ENCODE peak calls at places on chromosomes 13 and 19, in five cellular contexts. One of them, this sample, is unnamed.

GRCh38 chr13:97567510-97568243 is 133.7 kb downstream of the RAP2A start:
- DNase-seq in PC-9: peak; percentile 74
- DNase-seq in fibroblast of lung: peak; percentile 15
- DNase-seq in stimulated activated CD8-positive, alpha-beta memory T cell treated with anti-CD3 and anti-CD28 coated beads, Interleukin-15, amount 100 ng/mL, for 1 hour: no peak
- DNase-seq in breast epithelium: peak; percentile 54
- DNase-seq in this sample: peak; percentile 86

GRCh38 chr13:77265336-77265735 is 61.6 kb downstream of the MYCBP2 start:
- DNase-seq in PC-9: no peak
- DNase-seq in fibroblast of lung: no peak
- DNase-seq in stimulated activated CD8-positive, alpha-beta memory T cell treated with anti-CD3 and anti-CD28 coated beads, Interleukin-15, amount 100 ng/mL, for 1 hour: no peak
- DNase-seq in breast epithelium: no peak
- DNase-seq in this sample: no peak

GRCh38 chr19:30227071-30227621 is 145.0 kb upstream of the ZNF536 start:
- DNase-seq in PC-9: no peak
- DNase-seq in fibroblast of lung: no peak
- DNase-seq in stimulated activated CD8-positive, alpha-beta memory T cell treated with anti-CD3 and anti-CD28 coated beads, Interleukin-15, amount 100 ng/mL, for 1 hour: no peak
- DNase-seq in breast epithelium: no peak
- DNase-seq in this sample: no peak

GRCh38 chr13:105446197-105446596 is 1089.3 kb downstream of the EFNB2 start:
- DNase-seq in PC-9: no peak
- DNase-seq in fibroblast of lung: no peak
- DNase-seq in stimulated activated CD8-positive, alpha-beta memory T cell treated with anti-CD3 and anti-CD28 coated beads, Interleukin-15, amount 100 ng/mL, for 1 hour: no peak
- DNase-seq in breast epithelium: no peak
- DNase-seq in this sample: no peak

GRCh38 chr19:17079710-17080440 is 4.3 kb downstream of the MYO9B start:
- DNase-seq in PC-9: peak; percentile 73
- DNase-seq in fibroblast of lung: peak; percentile 99
- DNase-seq in stimulated activated CD8-positive, alpha-beta memory T cell treated with anti-CD3 and anti-CD28 coated beads, Interleukin-15, amount 100 ng/mL, for 1 hour: peak; percentile 37
- DNase-seq in breast epithelium: peak; percentile 66
- DNase-seq in this sample: peak; percentile 77

GRCh38 chr19:40928859-40929258 is 46.8 kb upstream of the CYP2A7 start:
- DNase-seq in PC-9: no peak
- DNase-seq in fibroblast of lung: no peak
- DNase-seq in stimulated activated CD8-positive, alpha-beta memory T cell treated with anti-CD3 and anti-CD28 coated beads, Interleukin-15, amount 100 ng/mL, for 1 hour: no peak
- DNase-seq in breast epithelium: no peak
- DNase-seq in this sample: no peak

GRCh38 chr19:57803594-57804325 is 11.0 kb downstream of the ZNF552 start:
- DNase-seq in PC-9: peak; percentile 64
- DNase-seq in fibroblast of lung: peak; percentile 99
- DNase-seq in stimulated activated CD8-positive, alpha-beta memory T cell treated with anti-CD3 and anti-CD28 coated beads, Interleukin-15, amount 100 ng/mL, for 1 hour: no peak
- DNase-seq in breast epithelium: no peak
- DNase-seq in this sample: no peak

GRCh38 chr19:12937243-12938053 is 961 bp upstream of the CALR start:
- DNase-seq in PC-9: no peak
- DNase-seq in fibroblast of lung: no peak
- DNase-seq in stimulated activated CD8-positive, alpha-beta memory T cell treated with anti-CD3 and anti-CD28 coated beads, Interleukin-15, amount 100 ng/mL, for 1 hour: no peak
- DNase-seq in breast epithelium: no peak
- DNase-seq in this sample: peak; percentile 65

GRCh38 chr13:30727491-30728350 is 7.6 kb upstream of the ALOX5AP start:
- DNase-seq in PC-9: no peak
- DNase-seq in fibroblast of lung: no peak
- DNase-seq in stimulated activated CD8-positive, alpha-beta memory T cell treated with anti-CD3 and anti-CD28 coated beads, Interleukin-15, amount 100 ng/mL, for 1 hour: no peak
- DNase-seq in breast epithelium: no peak
- DNase-seq in this sample: no peak

GRCh38 chr19:35785087-35785627 is 9.8 kb downstream of the ARHGAP33 start:
- DNase-seq in PC-9: no peak
- DNase-seq in fibroblast of lung: no peak
- DNase-seq in stimulated activated CD8-positive, alpha-beta memory T cell treated with anti-CD3 and anti-CD28 coated beads, Interleukin-15, amount 100 ng/mL, for 1 hour: no peak
- DNase-seq in breast epithelium: no peak
- DNase-seq in this sample: no peak

GRCh38 chr19:11269408-11269807 is 7.1 kb upstream of the DOCK6 start:
- DNase-seq in PC-9: no peak
- DNase-seq in fibroblast of lung: peak; percentile 52
- DNase-seq in stimulated activated CD8-positive, alpha-beta memory T cell treated with anti-CD3 and anti-CD28 coated beads, Interleukin-15, amount 100 ng/mL, for 1 hour: no peak
- DNase-seq in breast epithelium: no peak
- DNase-seq in this sample: no peak

GRCh38 chr19:17862711-17863519 is 3.2 kb downstream of the RPL18A start:
- DNase-seq in PC-9: no peak
- DNase-seq in fibroblast of lung: no peak
- DNase-seq in stimulated activated CD8-positive, alpha-beta memory T cell treated with anti-CD3 and anti-CD28 coated beads, Interleukin-15, amount 100 ng/mL, for 1 hour: no peak
- DNase-seq in breast epithelium: no peak
- DNase-seq in this sample: no peak

GRCh38 chr13:112825875-112826274 is 136.0 kb downstream of the ATP11A start:
- DNase-seq in PC-9: no peak
- DNase-seq in fibroblast of lung: no peak
- DNase-seq in stimulated activated CD8-positive, alpha-beta memory T cell treated with anti-CD3 and anti-CD28 coated beads, Interleukin-15, amount 100 ng/mL, for 1 hour: no peak
- DNase-seq in breast epithelium: no peak
- DNase-seq in this sample: no peak

GRCh38 chr13:112899618-112900600 is 69.1 kb upstream of the MCF2L start:
- DNase-seq in PC-9: no peak
- DNase-seq in fibroblast of lung: no peak
- DNase-seq in stimulated activated CD8-positive, alpha-beta memory T cell treated with anti-CD3 and anti-CD28 coated beads, Interleukin-15, amount 100 ng/mL, for 1 hour: no peak
- DNase-seq in breast epithelium: peak; percentile 36
- DNase-seq in this sample: peak; percentile 73

GRCh38 chr19:4300589-4300988 is 1.6 kb downstream of the TMIGD2 start:
- DNase-seq in PC-9: no peak
- DNase-seq in fibroblast of lung: no peak
- DNase-seq in stimulated activated CD8-positive, alpha-beta memory T cell treated with anti-CD3 and anti-CD28 coated beads, Interleukin-15, amount 100 ng/mL, for 1 hour: no peak
- DNase-seq in breast epithelium: no peak
- DNase-seq in this sample: no peak

GRCh38 chr19:45076029-45076850 is at the start of gene ZNF296:
- DNase-seq in PC-9: peak; percentile 90
- DNase-seq in fibroblast of lung: peak; percentile 25
- DNase-seq in stimulated activated CD8-positive, alpha-beta memory T cell treated with anti-CD3 and anti-CD28 coated beads, Interleukin-15, amount 100 ng/mL, for 1 hour: peak; percentile 54
- DNase-seq in breast epithelium: peak; percentile 83
- DNase-seq in this sample: peak; percentile 95

GRCh38 chr13:32383836-32384618 is 43.9 kb downstream of the N4BP2L1 start:
- DNase-seq in PC-9: no peak
- DNase-seq in fibroblast of lung: no peak
- DNase-seq in stimulated activated CD8-positive, alpha-beta memory T cell treated with anti-CD3 and anti-CD28 coated beads, Interleukin-15, amount 100 ng/mL, for 1 hour: no peak
- DNase-seq in breast epithelium: no peak
- DNase-seq in this sample: no peak

GRCh38 chr19:33794578-33795369 is 1.9 kb upstream of the KCTD15 start:
- DNase-seq in PC-9: no peak
- DNase-seq in fibroblast of lung: peak; percentile 13
- DNase-seq in stimulated activated CD8-positive, alpha-beta memory T cell treated with anti-CD3 and anti-CD28 coated beads, Interleukin-15, amount 100 ng/mL, for 1 hour: no peak
- DNase-seq in breast epithelium: no peak
- DNase-seq in this sample: no peak

GRCh38 chr19:1232652-1233360 is 5.0 kb downstream of the CBARP start:
- DNase-seq in PC-9: no peak
- DNase-seq in fibroblast of lung: peak; percentile 64
- DNase-seq in stimulated activated CD8-positive, alpha-beta memory T cell treated with anti-CD3 and anti-CD28 coated beads, Interleukin-15, amount 100 ng/mL, for 1 hour: no peak
- DNase-seq in breast epithelium: no peak
- DNase-seq in this sample: no peak

GRCh38 chr19:54692294-54692615 is 29.5 kb downstream of the LILRB4 start:
- DNase-seq in PC-9: no peak
- DNase-seq in fibroblast of lung: no peak
- DNase-seq in stimulated activated CD8-positive, alpha-beta memory T cell treated with anti-CD3 and anti-CD28 coated beads, Interleukin-15, amount 100 ng/mL, for 1 hour: no peak
- DNase-seq in breast epithelium: no peak
- DNase-seq in this sample: no peak

GRCh38 chr19:39506944-39507714 is 7.8 kb upstream of the SELENOV start:
- DNase-seq in PC-9: peak; percentile 72
- DNase-seq in fibroblast of lung: peak; percentile 69
- DNase-seq in stimulated activated CD8-positive, alpha-beta memory T cell treated with anti-CD3 and anti-CD28 coated beads, Interleukin-15, amount 100 ng/mL, for 1 hour: no peak
- DNase-seq in breast epithelium: no peak
- DNase-seq in this sample: no peak

GRCh38 chr19:5713228-5713627 is 6.7 kb downstream of the LONP1 start:
- DNase-seq in PC-9: no peak
- DNase-seq in fibroblast of lung: no peak
- DNase-seq in stimulated activated CD8-positive, alpha-beta memory T cell treated with anti-CD3 and anti-CD28 coated beads, Interleukin-15, amount 100 ng/mL, for 1 hour: no peak
- DNase-seq in breast epithelium: no peak
- DNase-seq in this sample: no peak

GRCh38 chr13:90926459-90926858 is 421.0 kb upstream of the MIR17HG start:
- DNase-seq in PC-9: no peak
- DNase-seq in fibroblast of lung: peak; percentile 42
- DNase-seq in stimulated activated CD8-positive, alpha-beta memory T cell treated with anti-CD3 and anti-CD28 coated beads, Interleukin-15, amount 100 ng/mL, for 1 hour: no peak
- DNase-seq in breast epithelium: no peak
- DNase-seq in this sample: no peak

GRCh38 chr13:44660050-44660449 is 83.9 kb upstream of the TSC22D1 start:
- DNase-seq in PC-9: no peak
- DNase-seq in fibroblast of lung: no peak
- DNase-seq in stimulated activated CD8-positive, alpha-beta memory T cell treated with anti-CD3 and anti-CD28 coated beads, Interleukin-15, amount 100 ng/mL, for 1 hour: no peak
- DNase-seq in breast epithelium: no peak
- DNase-seq in this sample: no peak

GRCh38 chr19:45455707-45456499 is 11.9 kb upstream of the FOSB start:
- DNase-seq in PC-9: peak; percentile 98
- DNase-seq in fibroblast of lung: peak; percentile 100
- DNase-seq in stimulated activated CD8-positive, alpha-beta memory T cell treated with anti-CD3 and anti-CD28 coated beads, Interleukin-15, amount 100 ng/mL, for 1 hour: no peak
- DNase-seq in breast epithelium: peak; percentile 95
- DNase-seq in this sample: peak; percentile 98

GRCh38 chr13:69677343-69677742 is 430.3 kb upstream of the ATXN8OS start:
- DNase-seq in PC-9: no peak
- DNase-seq in fibroblast of lung: no peak
- DNase-seq in stimulated activated CD8-positive, alpha-beta memory T cell treated with anti-CD3 and anti-CD28 coated beads, Interleukin-15, amount 100 ng/mL, for 1 hour: no peak
- DNase-seq in breast epithelium: no peak
- DNase-seq in this sample: no peak

GRCh38 chr13:49367640-49368431 is 76.0 kb downstream of the CAB39L start:
- DNase-seq in PC-9: no peak
- DNase-seq in fibroblast of lung: peak; percentile 37
- DNase-seq in stimulated activated CD8-positive, alpha-beta memory T cell treated with anti-CD3 and anti-CD28 coated beads, Interleukin-15, amount 100 ng/mL, for 1 hour: no peak
- DNase-seq in breast epithelium: no peak
- DNase-seq in this sample: no peak

GRCh38 chr19:30274987-30275386 is 97.2 kb upstream of the ZNF536 start:
- DNase-seq in PC-9: no peak
- DNase-seq in fibroblast of lung: no peak
- DNase-seq in stimulated activated CD8-positive, alpha-beta memory T cell treated with anti-CD3 and anti-CD28 coated beads, Interleukin-15, amount 100 ng/mL, for 1 hour: no peak
- DNase-seq in breast epithelium: no peak
- DNase-seq in this sample: no peak

GRCh38 chr13:19597523-19597922 is 35.9 kb upstream of the MPHOSPH8 start:
- DNase-seq in PC-9: no peak
- DNase-seq in fibroblast of lung: peak; percentile 74
- DNase-seq in stimulated activated CD8-positive, alpha-beta memory T cell treated with anti-CD3 and anti-CD28 coated beads, Interleukin-15, amount 100 ng/mL, for 1 hour: no peak
- DNase-seq in breast epithelium: no peak
- DNase-seq in this sample: no peak

GRCh38 chr19:11230621-11231386 is 8.6 kb upstream of the ANGPTL8 start:
- DNase-seq in PC-9: no peak
- DNase-seq in fibroblast of lung: no peak
- DNase-seq in stimulated activated CD8-positive, alpha-beta memory T cell treated with anti-CD3 and anti-CD28 coated beads, Interleukin-15, amount 100 ng/mL, for 1 hour: no peak
- DNase-seq in breast epithelium: no peak
- DNase-seq in this sample: no peak

GRCh38 chr19:12293771-12294307 is 844 bp downstream of the ZNF44 start:
- DNase-seq in PC-9: peak; percentile 62
- DNase-seq in fibroblast of lung: peak; percentile 59
- DNase-seq in stimulated activated CD8-positive, alpha-beta memory T cell treated with anti-CD3 and anti-CD28 coated beads, Interleukin-15, amount 100 ng/mL, for 1 hour: peak; percentile 15
- DNase-seq in breast epithelium: peak; percentile 73
- DNase-seq in this sample: peak; percentile 55

GRCh38 chr19:46704379-46705076 is 12.4 kb downstream of the PRKD2 start:
- DNase-seq in PC-9: peak; percentile 70
- DNase-seq in fibroblast of lung: no peak
- DNase-seq in stimulated activated CD8-positive, alpha-beta memory T cell treated with anti-CD3 and anti-CD28 coated beads, Interleukin-15, amount 100 ng/mL, for 1 hour: peak; percentile 88
- DNase-seq in breast epithelium: peak; percentile 75
- DNase-seq in this sample: peak; percentile 57

GRCh38 chr13:57865600-57866294 is 234.2 kb downstream of the PCDH17 start:
- DNase-seq in PC-9: no peak
- DNase-seq in fibroblast of lung: no peak
- DNase-seq in stimulated activated CD8-positive, alpha-beta memory T cell treated with anti-CD3 and anti-CD28 coated beads, Interleukin-15, amount 100 ng/mL, for 1 hour: no peak
- DNase-seq in breast epithelium: no peak
- DNase-seq in this sample: no peak

GRCh38 chr13:54965881-54966280 is 1937.3 kb downstream of the OLFM4 start:
- DNase-seq in PC-9: no peak
- DNase-seq in fibroblast of lung: peak; percentile 6
- DNase-seq in stimulated activated CD8-positive, alpha-beta memory T cell treated with anti-CD3 and anti-CD28 coated beads, Interleukin-15, amount 100 ng/mL, for 1 hour: no peak
- DNase-seq in breast epithelium: no peak
- DNase-seq in this sample: no peak

GRCh38 chr19:43779820-43780219 is 953 bp downstream of the KCNN4 start:
- DNase-seq in PC-9: peak; percentile 39
- DNase-seq in fibroblast of lung: no peak
- DNase-seq in stimulated activated CD8-positive, alpha-beta memory T cell treated with anti-CD3 and anti-CD28 coated beads, Interleukin-15, amount 100 ng/mL, for 1 hour: no peak
- DNase-seq in breast epithelium: no peak
- DNase-seq in this sample: no peak